ENCODE peak calls at places on chromosomes 7 and 10, in five cellular contexts. K is B cell, B is tibial nerve, R is choroid plexus epithelial cell, S is astrocyte of the spinal cord. A is an unnamed sample.

GRCh38 chr10:60810437-60811182 is 32.3 kb downstream of the CDK1 start:
- DNase-seq in K (no peak), B (no peak), R (peak; percentile 82), S (peak; percentile 51), A (no peak)

GRCh38 chr7:7696458-7697119 is 21.8 kb downstream of the RPA3 start:
- DNase-seq in K (no peak), B (no peak), R (peak; percentile 81), S (peak; percentile 72), A (no peak)

GRCh38 chr10:86357676-86358075 is 8.9 kb downstream of the GRID1 start:
- DNase-seq in K (no peak), B (no peak), R (no peak), S (no peak), A (no peak)

GRCh38 chr7:30977896-30978564 is 14.3 kb downstream of the GHRHR start:
- DNase-seq in K (no peak), B (no peak), R (peak; percentile 55), S (no peak), A (peak; percentile 43)

GRCh38 chr10:124956764-124957163 is 14.8 kb downstream of the ZRANB1 start:
- DNase-seq in K (no peak), B (no peak), R (no peak), S (no peak), A (no peak)

GRCh38 chr7:100191775-100192174 is 14.1 kb downstream of the STAG3 start:
- DNase-seq in K (no peak), B (no peak), R (peak; percentile 80), S (peak; percentile 36), A (no peak)

GRCh38 chr7:30936650-30937245 is 25.1 kb downstream of the AQP1 start:
- DNase-seq in K (no peak), B (no peak), R (no peak), S (no peak), A (no peak)

GRCh38 chr10:17113889-17114288 is 15.7 kb downstream of the CUBN start:
- DNase-seq in K (no peak), B (peak; percentile 27), R (peak; percentile 68), S (peak; percentile 29), A (peak; percentile 9)

GRCh38 chr10:63083904-63084689 is 49.0 kb upstream of the NRBF2 start:
- DNase-seq in K (peak; percentile 51), B (peak; percentile 65), R (peak; percentile 93), S (peak; percentile 80), A (peak; percentile 61)

GRCh38 chr7:69260023-69260422 is 338.3 kb upstream of the AUTS2 start:
- DNase-seq in K (no peak), B (no peak), R (no peak), S (no peak), A (no peak)

GRCh38 chr7:44969701-44970494 is 8.9 kb downstream of the MYO1G start:
- DNase-seq in K (no peak), B (no peak), R (no peak), S (no peak), A (peak; percentile 4)

GRCh38 chr7:2812119-2812487 is 32.0 kb downstream of the GNA12 start:
- DNase-seq in K (no peak), B (no peak), R (peak; percentile 68), S (peak; percentile 67), A (no peak)

GRCh38 chr7:452230-452751 is 67.4 kb downstream of the PDGFA start:
- DNase-seq in K (no peak), B (no peak), R (peak; percentile 79), S (peak; percentile 24), A (peak; percentile 18)

GRCh38 chr10:43691503-43691902 is 42.8 kb upstream of the ZNF32 start:
- DNase-seq in K (no peak), B (no peak), R (no peak), S (no peak), A (no peak)

GRCh38 chr7:112965506-112965905 is 121.1 kb downstream of the GPR85 start:
- DNase-seq in K (no peak), B (no peak), R (no peak), S (no peak), A (no peak)
- TF ChIP-seq CTCF in K (no peak), B (no peak), R (no peak), S (no peak), A (no peak)

DNA sequence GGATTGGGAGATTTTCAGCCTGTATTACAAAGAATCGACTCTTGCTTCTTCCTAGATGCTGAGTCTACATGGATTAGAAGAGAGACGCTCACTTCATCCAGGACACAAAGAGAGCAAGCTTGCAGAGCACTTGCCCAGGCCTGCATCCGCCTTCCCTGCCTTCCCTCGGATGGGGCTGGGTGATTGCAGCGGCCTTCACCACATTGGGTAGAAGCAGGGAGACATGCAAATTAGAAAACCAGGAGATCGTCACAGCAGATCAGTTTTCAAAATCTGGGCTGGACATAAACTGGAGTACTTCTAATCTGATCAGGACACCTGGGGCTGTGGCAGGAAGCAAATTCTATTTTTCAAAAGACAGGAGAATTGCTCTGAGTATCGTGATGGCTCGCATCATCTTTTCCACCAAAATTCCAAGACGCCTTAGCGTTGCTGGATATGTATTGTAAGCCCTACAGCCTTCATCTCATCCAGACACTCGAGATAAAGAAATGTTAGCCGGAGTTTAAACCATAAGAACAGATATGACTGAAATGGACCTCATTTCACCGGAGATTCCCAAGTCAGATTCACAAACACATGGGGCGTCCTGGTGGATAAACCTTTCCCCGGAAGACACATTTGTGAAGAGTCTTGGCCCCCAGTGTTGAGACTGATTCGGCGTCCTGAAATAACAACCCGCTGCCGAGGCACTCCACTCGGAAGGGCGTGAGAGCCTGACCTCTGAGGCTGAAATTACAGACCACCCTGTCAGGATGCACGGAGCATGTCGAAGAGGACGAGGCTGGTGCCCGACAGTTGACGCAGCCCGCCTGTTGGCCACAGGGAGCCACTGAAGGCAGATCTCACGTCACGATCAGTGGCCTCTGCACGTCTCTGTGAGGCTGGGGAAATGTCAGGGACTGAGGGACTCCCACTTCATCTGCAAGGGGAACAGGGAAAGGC is 91.2 kb upstream of the PARD3 start:
- DNase-seq in K (no peak), B (peak; percentile 41), R (peak; percentile 95), S (peak; percentile 75), A (no peak)
- TF ChIP-seq CTCF in K (no peak), B (no peak), R (no peak), S (no peak), A (no peak)

DNA sequence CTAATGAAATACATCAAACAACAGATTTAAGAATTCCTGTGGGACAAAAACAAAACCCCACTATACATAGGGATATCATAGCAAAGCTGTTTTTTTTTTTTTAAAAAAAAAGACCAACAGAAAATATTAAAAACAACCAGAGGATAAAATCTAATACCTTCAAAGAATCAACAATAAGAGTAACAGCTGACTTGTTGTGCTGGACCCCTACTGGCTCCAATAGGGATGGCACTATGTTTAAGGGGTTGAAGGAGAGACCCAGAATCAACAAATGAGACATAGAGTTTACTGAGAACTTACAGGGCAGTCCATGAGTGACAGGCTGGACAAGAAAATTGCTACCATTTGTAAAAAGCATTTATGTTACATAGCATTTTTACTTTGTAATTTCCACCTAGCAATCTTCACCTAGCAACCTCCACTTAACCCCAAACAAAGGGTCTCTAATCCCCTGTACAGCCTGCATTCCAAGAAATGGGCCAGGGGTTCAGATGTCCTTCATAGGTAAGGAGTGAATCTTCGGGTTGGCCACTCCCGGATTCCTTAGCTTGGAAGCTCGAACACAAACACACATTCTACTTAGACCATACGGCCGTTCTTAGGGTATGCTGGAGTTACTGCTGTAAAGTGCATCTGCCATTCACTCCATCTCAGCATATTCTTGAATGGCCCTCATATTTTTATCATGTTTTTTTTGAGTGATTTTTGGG is 25.8 kb downstream of the ASZ1 start:
- DNase-seq in K (no peak), B (no peak), R (peak; percentile 38), S (no peak), A (no peak)
- TF ChIP-seq CTCF in K (no peak), B (no peak), R (peak; percentile 59), S (peak; percentile 45), A (no peak)

GRCh38 chr7:6164491-6164890 is 107.9 kb downstream of the CYTH3 start:
- DNase-seq in K (no peak), B (no peak), R (peak; percentile 73), S (no peak), A (no peak)
- TF ChIP-seq CTCF in K (no peak), B (no peak), R (peak; percentile 77), S (peak; percentile 52), A (no peak)

GRCh38 chr10:50624154-50624865 is 554 bp upstream of the SGMS1 start:
- DNase-seq in K (peak; percentile 94), B (peak; percentile 89), R (peak; percentile 98), S (peak; percentile 98), A (peak; percentile 95)

GRCh38 chr10:50620899-50621298 is 2.9 kb downstream of the SGMS1 start:
- DNase-seq in K (no peak), B (no peak), R (no peak), S (no peak), A (no peak)

GRCh38 chr10:50621981-50622496 is 1.7 kb downstream of the SGMS1 start:
- DNase-seq in K (peak; percentile 60), B (peak; percentile 99), R (peak; percentile 96), S (peak; percentile 94), A (peak; percentile 71)

GRCh38 chr10:50623299-50624153 is at the start of gene SGMS1:
- DNase-seq in K (peak; percentile 95), B (peak; percentile 69), R (peak; percentile 92), S (peak; percentile 90), A (peak; percentile 82)

GRCh38 chr10:50622497-50623298 is 1.1 kb downstream of the SGMS1 start:
- DNase-seq in K (peak; percentile 38), B (peak; percentile 40), R (peak; percentile 66), S (peak; percentile 52), A (peak; percentile 43)
- TF ChIP-seq CTCF in K (no peak), B (no peak), R (peak; percentile 27), S (no peak), A (no peak)

DNA sequence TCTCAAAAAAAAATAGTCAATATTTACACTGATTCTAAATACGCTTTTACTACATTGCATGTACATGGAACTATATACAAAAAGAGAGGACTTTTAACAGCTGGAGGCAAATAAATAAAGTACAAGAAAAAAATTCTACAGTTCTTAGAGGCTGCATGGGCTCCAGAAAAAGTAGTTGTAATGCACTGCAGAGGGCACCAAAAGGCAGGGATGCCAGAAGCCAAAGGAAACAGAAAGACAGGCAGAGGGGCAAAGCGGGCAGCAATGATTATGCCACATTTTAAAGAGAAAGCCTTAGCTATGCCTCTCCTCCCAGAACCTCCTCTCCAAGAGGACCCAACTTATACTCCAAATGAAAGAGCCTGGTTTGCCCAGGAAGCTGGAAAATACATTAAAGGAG is 11.6 kb upstream of the ADCK2 start:
- DNase-seq in K (no peak), B (no peak), R (peak; percentile 34), S (no peak), A (no peak)
- TF ChIP-seq CTCF in K (no peak), B (no peak), R (peak; percentile 40), S (peak; percentile 27), A (no peak)

DNA sequence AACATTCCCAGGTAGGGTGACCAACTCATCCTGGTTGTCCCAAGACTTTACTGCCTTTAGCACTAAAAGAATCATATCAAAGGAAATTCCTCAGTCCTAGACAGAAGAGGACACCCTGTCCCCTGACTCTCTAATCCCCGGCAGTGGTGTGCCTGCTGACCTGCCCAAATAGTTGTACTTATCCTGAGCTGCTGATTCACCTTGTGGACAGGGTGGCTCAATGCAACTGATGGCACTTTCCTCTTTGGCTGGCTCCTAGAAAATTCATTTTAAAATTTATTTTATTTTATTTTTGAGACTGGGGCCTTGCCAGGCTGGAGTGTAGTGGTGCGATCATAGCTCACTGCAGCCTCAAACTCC is 111.7 kb downstream of the JCAD start:
- DNase-seq in K (no peak), B (no peak), R (no peak), S (no peak), A (no peak)
- TF ChIP-seq CTCF in K (no peak), B (no peak), R (peak; percentile 9), S (peak; percentile 17), A (no peak)

GRCh38 chr10:114576132-114576487 is 82.0 kb downstream of the ABLIM1 start:
- DNase-seq in K (no peak), B (no peak), R (no peak), S (no peak), A (no peak)
- TF ChIP-seq CTCF in K (no peak), B (no peak), R (no peak), S (no peak), A (no peak)